ENCODE peak calls at places on chromosomes 16 and 17, in six cellular contexts. One of them, this sample, is unnamed.
A peak's percentile ranks its signal among the peaks of the same experiment; 100 is the strongest.

GRCh38 chr16:27824006-27824405 is 239.5 kb downstream of the GSG1L start:
- DNase-seq in astrocyte of the spinal cord: no peak
- DNase-seq in cardiac muscle cell: no peak
- DNase-seq in transverse colon: no peak
- DNase-seq in CD8-positive, alpha-beta T cell: no peak
- DNase-seq in HFF-Myc: no peak
- DNase-seq in this sample: no peak

GRCh38 chr16:74607967-74608356 is 1.0 kb upstream of the GLG1 start:
- DNase-seq in cardiac muscle cell: peak; percentile 8
- DNase-seq in CD8-positive, alpha-beta T cell: no peak
- DNase-seq in HFF-Myc: no peak
- DNase-seq in transverse colon: no peak
- DNase-seq in astrocyte of the spinal cord: peak; percentile 31
- DNase-seq in this sample: peak; percentile 33

GRCh38 chr17:35713069-35713728 is 18.2 kb upstream of the RASL10B start:
- DNase-seq in HFF-Myc: peak; percentile 57
- DNase-seq in cardiac muscle cell: peak; percentile 86
- DNase-seq in CD8-positive, alpha-beta T cell: no peak
- DNase-seq in astrocyte of the spinal cord: peak; percentile 93
- DNase-seq in transverse colon: no peak
- DNase-seq in this sample: peak; percentile 97

GRCh38 chr16:73058616-73059409 is 10.9 kb upstream of the ZFHX3 start:
- DNase-seq in HFF-Myc: no peak
- DNase-seq in transverse colon: no peak
- DNase-seq in CD8-positive, alpha-beta T cell: no peak
- DNase-seq in astrocyte of the spinal cord: no peak
- DNase-seq in cardiac muscle cell: peak; percentile 72
- DNase-seq in this sample: peak; percentile 59

GRCh38 chr17:36133629-36134259 is 30.1 kb downstream of the CCL4 start:
- DNase-seq in transverse colon: peak; percentile 34
- DNase-seq in astrocyte of the spinal cord: peak; percentile 78
- DNase-seq in HFF-Myc: no peak
- DNase-seq in CD8-positive, alpha-beta T cell: no peak
- DNase-seq in cardiac muscle cell: no peak
- DNase-seq in this sample: peak; percentile 6

GRCh38 chr17:59465949-59466307 is 99.5 kb upstream of the DHX40 start:
- DNase-seq in CD8-positive, alpha-beta T cell: no peak
- DNase-seq in transverse colon: no peak
- DNase-seq in HFF-Myc: no peak
- DNase-seq in cardiac muscle cell: no peak
- DNase-seq in astrocyte of the spinal cord: no peak
- DNase-seq in this sample: no peak

GRCh38 chr16:67120025-67120424 is 10.3 kb downstream of the PHAF1 start:
- DNase-seq in transverse colon: no peak
- DNase-seq in cardiac muscle cell: no peak
- DNase-seq in HFF-Myc: no peak
- DNase-seq in astrocyte of the spinal cord: no peak
- DNase-seq in CD8-positive, alpha-beta T cell: no peak
- DNase-seq in this sample: no peak

GRCh38 chr17:40422990-40423611 is 5.4 kb upstream of the TOP2A start:
- DNase-seq in HFF-Myc: no peak
- DNase-seq in astrocyte of the spinal cord: no peak
- DNase-seq in cardiac muscle cell: no peak
- DNase-seq in CD8-positive, alpha-beta T cell: no peak
- DNase-seq in transverse colon: no peak
- DNase-seq in this sample: no peak

GRCh38 chr16:67694611-67695010 is 24.5 kb downstream of the GFOD2 start:
- DNase-seq in transverse colon: no peak
- DNase-seq in CD8-positive, alpha-beta T cell: no peak
- DNase-seq in HFF-Myc: no peak
- DNase-seq in astrocyte of the spinal cord: no peak
- DNase-seq in cardiac muscle cell: no peak
- DNase-seq in this sample: no peak

GRCh38 chr16:22278418-22278817 is 18.8 kb upstream of the POLR3E start:
- DNase-seq in HFF-Myc: no peak
- DNase-seq in transverse colon: no peak
- DNase-seq in CD8-positive, alpha-beta T cell: no peak
- DNase-seq in cardiac muscle cell: no peak
- DNase-seq in astrocyte of the spinal cord: no peak
- DNase-seq in this sample: no peak

GRCh38 chr17:48054238-48055185 is 6.4 kb downstream of the NFE2L1 start:
- DNase-seq in astrocyte of the spinal cord: peak; percentile 82
- DNase-seq in transverse colon: peak; percentile 35
- DNase-seq in CD8-positive, alpha-beta T cell: no peak
- DNase-seq in cardiac muscle cell: peak; percentile 97
- DNase-seq in HFF-Myc: no peak
- DNase-seq in this sample: peak; percentile 92

GRCh38 chr16:354971-355441 is 2.5 kb upstream of the AXIN1 start:
- DNase-seq in cardiac muscle cell: no peak
- DNase-seq in astrocyte of the spinal cord: no peak
- DNase-seq in transverse colon: no peak
- DNase-seq in CD8-positive, alpha-beta T cell: peak; percentile 52
- DNase-seq in HFF-Myc: no peak
- DNase-seq in this sample: no peak

GRCh38 chr17:10513284-10514067 is 4.9 kb downstream of the MYH1 start:
- DNase-seq in CD8-positive, alpha-beta T cell: no peak
- DNase-seq in astrocyte of the spinal cord: no peak
- DNase-seq in HFF-Myc: no peak
- DNase-seq in cardiac muscle cell: no peak
- DNase-seq in transverse colon: no peak
- DNase-seq in this sample: peak; percentile 23

GRCh38 chr17:36591434-36592315 is at the start of gene DHRS11:
- DNase-seq in astrocyte of the spinal cord: peak; percentile 73
- DNase-seq in transverse colon: peak; percentile 90
- DNase-seq in cardiac muscle cell: peak; percentile 88
- DNase-seq in HFF-Myc: no peak
- DNase-seq in CD8-positive, alpha-beta T cell: peak; percentile 76
- DNase-seq in this sample: peak; percentile 72

GRCh38 chr17:44355310-44355640 is 8.4 kb downstream of the FAM171A2 start:
- DNase-seq in transverse colon: no peak
- DNase-seq in CD8-positive, alpha-beta T cell: no peak
- DNase-seq in HFF-Myc: no peak
- DNase-seq in cardiac muscle cell: no peak
- DNase-seq in astrocyte of the spinal cord: no peak
- DNase-seq in this sample: no peak

GRCh38 chr17:44354582-44355309 is 8.9 kb downstream of the FAM171A2 start:
- DNase-seq in transverse colon: peak; percentile 69
- DNase-seq in CD8-positive, alpha-beta T cell: peak; percentile 74
- DNase-seq in HFF-Myc: no peak
- DNase-seq in cardiac muscle cell: peak; percentile 79
- DNase-seq in astrocyte of the spinal cord: no peak
- DNase-seq in this sample: no peak

GRCh38 chr17:44351961-44352921 is 7.1 kb downstream of the GRN start:
- DNase-seq in cardiac muscle cell: no peak
- DNase-seq in astrocyte of the spinal cord: no peak
- DNase-seq in transverse colon: no peak
- DNase-seq in HFF-Myc: no peak
- DNase-seq in CD8-positive, alpha-beta T cell: no peak
- DNase-seq in this sample: no peak

GRCh38 chr17:44352922-44353655 is 8.0 kb downstream of the GRN start:
- DNase-seq in transverse colon: no peak
- DNase-seq in CD8-positive, alpha-beta T cell: no peak
- DNase-seq in astrocyte of the spinal cord: no peak
- DNase-seq in cardiac muscle cell: no peak
- DNase-seq in HFF-Myc: no peak
- DNase-seq in this sample: no peak

DNA sequence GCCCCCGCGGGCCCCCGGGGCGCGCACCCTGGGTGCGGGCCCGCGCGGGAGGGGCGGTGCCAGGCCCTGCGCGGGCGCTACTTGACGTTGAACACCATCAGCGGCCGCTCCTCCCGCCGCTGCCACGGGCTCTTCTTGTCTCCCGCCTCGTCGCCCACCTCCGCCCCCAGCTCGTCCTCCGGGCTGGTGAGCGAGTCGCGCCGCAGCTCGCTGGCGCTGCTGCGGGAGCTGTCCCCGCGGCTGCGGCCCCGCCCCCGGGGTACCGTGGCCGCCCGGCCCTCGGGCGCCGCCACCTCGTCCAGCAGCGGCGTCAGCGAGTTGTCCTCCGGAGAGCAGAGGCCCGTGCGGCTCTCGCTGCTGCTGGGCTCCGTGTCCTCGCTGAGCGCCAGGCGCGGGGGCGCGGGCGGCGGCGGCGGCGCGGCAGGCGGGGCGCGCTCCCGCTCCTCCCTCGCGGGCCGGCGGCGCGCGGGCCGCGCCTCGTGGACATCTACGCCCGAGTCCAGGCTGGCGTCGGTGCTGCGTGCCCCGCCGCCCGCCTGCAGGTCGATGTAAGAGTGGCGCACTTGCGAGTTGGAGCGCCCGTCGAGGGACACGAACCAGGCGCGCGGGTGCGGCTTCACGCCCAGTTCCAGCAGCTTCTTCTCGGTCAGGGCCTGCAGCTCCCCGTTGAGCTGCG is 8.7 kb downstream of the GRN start:
- DNase-seq in transverse colon: peak; percentile 41
- DNase-seq in cardiac muscle cell: peak; percentile 64
- DNase-seq in HFF-Myc: no peak
- DNase-seq in CD8-positive, alpha-beta T cell: no peak
- DNase-seq in astrocyte of the spinal cord: no peak
- DNase-seq in this sample: no peak
- H3K4me3 ChIP-seq in transverse colon: no peak overlapping the region
- H3K4me3 ChIP-seq in cardiac muscle cell: peak overlapping the region; percentile 21
- H3K4me3 ChIP-seq in HFF-Myc: no peak overlapping the region
- H3K4me3 ChIP-seq in CD8-positive, alpha-beta T cell: peak overlapping the region; percentile 33
- H3K4me3 ChIP-seq in astrocyte of the spinal cord: no peak overlapping the region
- H3K4me3 ChIP-seq in this sample: no peak overlapping the region

GRCh38 chr17:28816540-28816939 is 26.1 kb downstream of the FAM222B start:
- DNase-seq in transverse colon: no peak
- DNase-seq in CD8-positive, alpha-beta T cell: no peak
- DNase-seq in HFF-Myc: no peak
- DNase-seq in astrocyte of the spinal cord: no peak
- DNase-seq in cardiac muscle cell: no peak
- DNase-seq in this sample: peak; percentile 34

GRCh38 chr17:28810437-28810836 is 32.2 kb downstream of the FAM222B start:
- DNase-seq in transverse colon: no peak
- DNase-seq in astrocyte of the spinal cord: no peak
- DNase-seq in CD8-positive, alpha-beta T cell: no peak
- DNase-seq in cardiac muscle cell: no peak
- DNase-seq in HFF-Myc: no peak
- DNase-seq in this sample: no peak

GRCh38 chr17:28811594-28812135 is 30.9 kb downstream of the FAM222B start:
- DNase-seq in transverse colon: peak; percentile 21
- DNase-seq in astrocyte of the spinal cord: peak; percentile 40
- DNase-seq in cardiac muscle cell: no peak
- DNase-seq in HFF-Myc: no peak
- DNase-seq in CD8-positive, alpha-beta T cell: no peak
- DNase-seq in this sample: peak; percentile 54

GRCh38 chr17:28812980-28813377 is 29.6 kb downstream of the FAM222B start:
- DNase-seq in cardiac muscle cell: no peak
- DNase-seq in CD8-positive, alpha-beta T cell: no peak
- DNase-seq in astrocyte of the spinal cord: no peak
- DNase-seq in HFF-Myc: no peak
- DNase-seq in transverse colon: no peak
- DNase-seq in this sample: no peak

DNA sequence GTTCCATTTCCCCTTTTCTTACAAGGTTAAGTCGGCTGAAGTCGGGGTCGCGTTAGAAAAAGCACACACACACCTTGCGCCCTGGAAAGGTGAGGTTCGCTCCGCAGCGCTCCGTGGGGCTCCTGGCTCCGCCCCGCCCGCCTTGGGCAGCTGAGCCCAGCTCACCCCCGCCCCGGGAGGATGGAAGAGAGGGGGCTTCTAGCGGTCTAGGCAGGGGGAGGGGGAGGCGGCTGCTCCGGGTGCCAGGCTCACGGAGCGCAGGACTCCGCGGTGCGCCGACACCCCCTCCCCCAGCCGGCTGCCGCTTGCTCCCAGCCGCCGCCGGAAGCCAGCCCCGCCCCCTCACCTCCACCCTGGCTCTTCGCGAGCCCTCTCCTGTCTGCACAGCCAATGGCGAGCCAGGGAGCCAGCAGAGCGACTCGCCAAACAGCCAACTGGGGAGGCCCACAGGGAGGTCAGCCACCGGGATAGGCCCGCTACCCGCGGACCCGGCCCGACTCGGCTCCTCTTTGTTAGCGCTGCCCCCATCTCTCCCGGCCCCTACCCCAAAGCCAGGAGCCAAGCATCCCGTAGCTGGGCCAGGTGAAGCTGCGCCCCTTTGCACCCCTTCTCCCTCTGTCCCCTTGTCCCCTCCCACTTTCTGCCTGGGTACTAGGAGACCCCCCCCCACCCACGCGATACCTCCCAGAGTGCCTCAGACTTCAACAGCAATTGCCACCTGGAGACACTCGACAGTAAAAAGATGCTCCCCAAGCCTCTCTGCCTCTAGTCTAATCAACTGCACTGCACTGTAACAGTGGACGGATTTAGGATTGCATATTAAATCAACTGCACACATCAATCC is 30.2 kb downstream of the FAM222B start:
- DNase-seq in cardiac muscle cell: peak; percentile 99
- DNase-seq in transverse colon: peak; percentile 98
- DNase-seq in CD8-positive, alpha-beta T cell: peak; percentile 95
- DNase-seq in astrocyte of the spinal cord: peak; percentile 96
- DNase-seq in HFF-Myc: peak; percentile 86
- DNase-seq in this sample: peak; percentile 96
- TF ChIP-seq CTCF in cardiac muscle cell: no peak
- TF ChIP-seq CTCF in transverse colon: no peak
- TF ChIP-seq CTCF in CD8-positive, alpha-beta T cell: no peak
- TF ChIP-seq CTCF in astrocyte of the spinal cord: no peak
- TF ChIP-seq CTCF in HFF-Myc: no peak
- TF ChIP-seq CTCF in this sample: no peak

DNA sequence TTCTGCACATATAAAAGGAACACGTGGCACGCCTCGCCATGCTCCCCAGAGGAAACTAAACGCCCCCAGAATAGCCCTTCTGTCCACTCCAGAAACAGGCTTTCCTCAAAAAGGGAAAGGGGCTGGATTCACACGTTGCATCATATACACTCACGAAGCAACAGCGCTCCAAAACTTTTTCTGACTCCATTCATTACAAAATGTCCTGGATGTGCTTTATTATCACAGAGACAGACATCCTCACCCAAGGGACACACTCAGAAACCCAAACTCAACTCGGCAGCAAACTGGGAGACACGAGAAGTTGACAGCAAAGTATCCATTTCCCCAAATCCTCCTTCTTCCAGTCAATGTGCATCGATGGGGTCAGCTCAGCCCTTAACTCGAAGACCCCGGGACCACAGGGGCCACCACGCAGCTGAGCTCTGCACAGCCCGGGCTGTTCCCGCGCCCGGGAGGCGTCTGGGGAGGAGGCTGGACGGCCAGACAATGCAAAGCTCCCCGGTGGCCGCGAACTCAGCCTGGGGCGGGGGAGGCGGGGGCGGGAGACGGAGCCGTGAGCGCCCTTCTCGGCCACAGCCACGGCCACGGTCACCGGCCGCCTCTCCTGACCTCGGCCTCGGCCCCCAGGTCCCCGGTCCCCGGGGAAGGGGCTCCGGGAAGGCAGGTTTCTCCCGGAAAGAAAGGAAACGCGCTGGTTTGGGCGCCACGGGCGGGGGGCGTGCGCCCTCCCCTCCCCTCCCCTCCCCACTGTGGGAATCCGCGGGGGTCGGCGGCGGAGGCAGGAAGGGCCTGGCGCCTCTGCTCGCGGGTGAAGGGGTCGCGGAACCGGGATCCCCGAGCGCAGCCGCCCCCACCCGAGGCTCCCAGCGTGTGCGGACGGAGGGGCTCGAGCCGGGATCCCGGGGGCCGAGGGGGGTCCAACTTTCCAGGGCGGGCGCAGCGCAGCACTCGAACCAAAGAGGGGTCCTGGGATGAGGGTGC is 1.2 kb downstream of the NXN start:
- DNase-seq in astrocyte of the spinal cord: peak; percentile 15
- DNase-seq in cardiac muscle cell: peak; percentile 57
- DNase-seq in transverse colon: no peak
- DNase-seq in HFF-Myc: no peak
- DNase-seq in CD8-positive, alpha-beta T cell: no peak
- DNase-seq in this sample: peak; percentile 78
- H3K4me3 ChIP-seq in astrocyte of the spinal cord: peak overlapping the region; percentile 65
- H3K4me3 ChIP-seq in cardiac muscle cell: peak overlapping the region; percentile 93
- H3K4me3 ChIP-seq in transverse colon: peak overlapping the region; percentile 74
- H3K4me3 ChIP-seq in HFF-Myc: peak overlapping the region; percentile 66
- H3K4me3 ChIP-seq in CD8-positive, alpha-beta T cell: peak overlapping the region; percentile 2
- H3K4me3 ChIP-seq in this sample: peak overlapping the region; percentile 74

GRCh38 chr17:56577190-56577589 is 16.3 kb upstream of the NOG start:
- DNase-seq in CD8-positive, alpha-beta T cell: no peak
- DNase-seq in transverse colon: no peak
- DNase-seq in cardiac muscle cell: no peak
- DNase-seq in HFF-Myc: no peak
- DNase-seq in astrocyte of the spinal cord: no peak
- DNase-seq in this sample: no peak
- TF ChIP-seq CTCF in CD8-positive, alpha-beta T cell: no peak
- TF ChIP-seq CTCF in transverse colon: no peak
- TF ChIP-seq CTCF in cardiac muscle cell: no peak
- TF ChIP-seq CTCF in HFF-Myc: no peak
- TF ChIP-seq CTCF in astrocyte of the spinal cord: no peak
- TF ChIP-seq CTCF in this sample: no peak

This sample was measured in fibroblast of villous mesenchyme.